ENCODE peak calls at places on chromosome 18, in ten cellular contexts. K is activated T-cell treated with anti-CD3 and anti-CD28 coated beads, Interleukin-2, amount 50 U/mL, for 72 hours; G is GM12878; B is naive thymus-derived CD4-positive, alpha-beta T cell; W is stimulated activated naive B cell treated with anti-CD40 and anti-IgM and Interleukin-4, amounts not matched to agents 10 μg/mL and 1 μg/mL and 100 μg/mL, for 72 hours; Y is Panc1; U is right cardiac atrium; Q is pancreas; A is naive B cell; P is T-helper 17 cell. F is an unnamed sample.

GRCh38 chr18:75063196-75063595 is 145.7 kb downstream of the PTGR3 start:
- ATAC-seq in A (no peak), U (no peak), Q (no peak), Y (no peak), P (no peak), K (no peak), B (peak), G (no peak), W (no peak), F (no peak)

GRCh38 chr18:26566874-26567273 is 18.5 kb upstream of the KCTD1 start:
- ATAC-seq in A (no peak), Y (no peak), W (no peak), P (no peak), G (no peak), K (no peak), U (no peak), Q (no peak), B (no peak), F (no peak)

GRCh38 chr18:79393181-79393598 is 2.5 kb upstream of the NFATC1 start:
- ATAC-seq in A (peak), P (peak), W (peak), G (peak), K (no peak), Q (no peak), U (peak), Y (no peak), B (peak), F (no peak)

GRCh38 chr18:35027206-35027605 is 14.0 kb upstream of the MAPRE2 start:
- ATAC-seq in Q (no peak), U (no peak), Y (no peak), K (peak), A (no peak), P (no peak), B (no peak), G (no peak), W (no peak), F (no peak)

GRCh38 chr18:74389991-74390390 is 67.1 kb downstream of the DIPK1C start:
- ATAC-seq in K (no peak), W (no peak), B (no peak), Q (no peak), Y (no peak), A (no peak), G (no peak), U (no peak), P (no peak), F (no peak)

GRCh38 chr18:3384664-3385189 is 65.2 kb upstream of the TGIF1 start:
- ATAC-seq in Q (no peak), P (no peak), U (no peak), A (peak), K (no peak), B (no peak), Y (peak), W (peak), G (peak), F (peak)

GRCh38 chr18:13303761-13304364 is 85.3 kb downstream of the LDLRAD4 start:
- ATAC-seq in Y (no peak), Q (no peak), A (no peak), G (no peak), W (no peak), B (no peak), U (no peak), P (no peak), K (no peak), F (no peak)

GRCh38 chr18:74314759-74315463 is 728 bp upstream of the C18orf63 start:
- ATAC-seq in Q (no peak), U (no peak), W (no peak), Y (no peak), P (no peak), G (no peak), K (no peak), A (no peak), B (no peak), F (no peak)

GRCh38 chr18:63320690-63321265 is 1.2 kb upstream of the BCL2 start:
- ATAC-seq in K (peak), G (peak), A (peak), U (peak), B (peak), Q (peak), W (peak), P (peak), Y (peak), F (peak)

GRCh38 chr18:58979615-58980014 is 114.9 kb downstream of the ZNF532 start:
- ATAC-seq in Q (no peak), A (no peak), Y (no peak), U (no peak), K (no peak), G (no peak), B (no peak), P (no peak), W (no peak), F (no peak)

GRCh38 chr18:79693561-79694205 is 14.1 kb downstream of the CTDP1 start:
- ATAC-seq in Y (peak), K (peak), U (peak), G (no peak), W (no peak), A (no peak), B (peak), P (no peak), Q (no peak), F (no peak)

GRCh38 chr18:69804776-69805501 is 142.7 kb downstream of the CD226 start:
- ATAC-seq in K (no peak), A (no peak), W (no peak), P (no peak), B (no peak), Q (no peak), U (no peak), G (no peak), Y (no peak), F (no peak)

GRCh38 chr18:58870130-58870529 is 5.5 kb downstream of the ZNF532 start:
- ATAC-seq in U (no peak), B (no peak), A (no peak), Q (no peak), Y (no peak), G (no peak), K (no peak), W (no peak), P (no peak), F (no peak)

GRCh38 chr18:22378672-22379282 is 38.9 kb downstream of the CTAGE1 start:
- ATAC-seq in Q (peak), G (peak), U (peak), P (peak), K (peak), A (no peak), W (peak), Y (peak), B (peak), F (no peak)

GRCh38 chr18:63465059-63465458 is 11.7 kb upstream of the SERPINB5 start:
- ATAC-seq in K (peak), A (no peak), P (no peak), Y (no peak), Q (no peak), G (no peak), U (no peak), B (no peak), W (no peak), F (no peak)

GRCh38 chr18:75267643-75268184 is 57.1 kb downstream of the TSHZ1 start:
- ATAC-seq in A (peak), Y (no peak), B (peak), K (peak), P (no peak), W (peak), G (peak), Q (no peak), U (no peak), F (peak)

GRCh38 chr18:12338382-12338781 is 30.3 kb downstream of the TUBB6 start:
- ATAC-seq in A (no peak), B (no peak), K (no peak), U (no peak), W (no peak), P (no peak), G (no peak), Q (no peak), Y (no peak), F (no peak)